ENCODE peak calls at places on chromosomes 1 and 21, in six cellular contexts. E is H9, J is IMR-90, W is mesendoderm, T is H1, K is mesenchymal stem cell. G is an unnamed sample.

GRCh38 chr1:2859219-2859880 is 57.9 kb upstream of the TTC34 start:
- DNase-seq in E (no peak), J (no peak), W (no peak), T (no peak), K (no peak), G (no peak)

GRCh38 chr1:12636098-12636950 is 7.6 kb upstream of the AADACL4 start:
- DNase-seq in E (peak), J (peak), W (peak), T (no peak), K (peak), G (no peak)

GRCh38 chr1:8870605-8871538 is 7.6 kb downstream of the ENO1 start:
- DNase-seq in E (no peak), J (no peak), W (no peak), T (no peak), K (no peak), G (no peak)

GRCh38 chr21:38777521-38777920 is 28.2 kb upstream of the ETS2 start:
- DNase-seq in E (no peak), J (no peak), W (no peak), T (no peak), K (no peak), G (no peak)

GRCh38 chr1:199218065-199218464 is 579.2 kb downstream of the PTPRC start:
- DNase-seq in E (peak), J (no peak), W (peak), T (no peak), K (no peak), G (no peak)

GRCh38 chr1:162070825-162071224 is 1.3 kb downstream of the NOS1AP start:
- DNase-seq in E (peak), J (no peak), W (peak), T (no peak), K (no peak), G (no peak)

GRCh38 chr1:58816072-58816746 is 32.4 kb upstream of the JUN start:
- DNase-seq in E (peak), J (peak), W (peak), T (no peak), K (peak), G (peak)

GRCh38 chr1:90012305-90012704 is 17.4 kb downstream of the ZNF326 start:
- DNase-seq in E (no peak), J (no peak), W (no peak), T (no peak), K (no peak), G (no peak)

GRCh38 chr1:2535981-2536380 is 5.9 kb upstream of the HES5 start:
- DNase-seq in E (no peak), J (no peak), W (no peak), T (no peak), K (no peak), G (no peak)

GRCh38 chr1:91173379-91173890 is 151.6 kb upstream of the ZNF644 start:
- DNase-seq in E (no peak), J (no peak), W (no peak), T (no peak), K (no peak), G (no peak)

GRCh38 chr1:61851849-61852692 is 109.8 kb downstream of the PATJ start:
- DNase-seq in E (no peak), J (peak), W (peak), T (no peak), K (peak), G (peak)

GRCh38 chr1:33624991-33625870 is 152.8 kb downstream of the ZSCAN20 start:
- DNase-seq in E (peak), J (no peak), W (peak), T (no peak), K (no peak), G (no peak)

GRCh38 chr1:193614817-193615216 is 428.4 kb upstream of the B3GALT2 start:
- DNase-seq in E (no peak), J (peak), W (peak), T (no peak), K (peak), G (no peak)

GRCh38 chr1:19154876-19155275 is 55.2 kb downstream of the UBR4 start:
- DNase-seq in E (no peak), J (no peak), W (no peak), T (no peak), K (no peak), G (no peak)

GRCh38 chr1:200258447-200259375 is 151.1 kb downstream of the ZNF281 start:
- DNase-seq in E (no peak), J (peak), W (peak), T (no peak), K (peak), G (no peak)

GRCh38 chr1:234368320-234369032 is 4.8 kb upstream of the COA6 start:
- DNase-seq in E (no peak), J (no peak), W (no peak), T (no peak), K (no peak), G (no peak)

GRCh38 chr1:65691152-65691900 is 101.4 kb upstream of the PDE4B start:
- DNase-seq in E (no peak), J (no peak), W (no peak), T (no peak), K (no peak), G (no peak)

GRCh38 chr21:26365849-26366248 is 195.3 kb upstream of the APP start:
- DNase-seq in E (no peak), J (no peak), W (peak), T (no peak), K (no peak), G (no peak)

GRCh38 chr1:214174508-214175199 is 106.3 kb upstream of the SMYD2 start:
- DNase-seq in E (no peak), J (no peak), W (no peak), T (no peak), K (no peak), G (no peak)

GRCh38 chr1:32247983-32248889 is 1.2 kb downstream of the FAM167B start:
- DNase-seq in E (peak), J (peak), W (peak), T (peak), K (peak), G (peak)

GRCh38 chr1:30923597-30923996 is 15.0 kb upstream of the SDC3 start:
- DNase-seq in E (no peak), J (no peak), W (no peak), T (no peak), K (no peak), G (no peak)

GRCh38 chr1:6554031-6554906 is at the start of gene NOL9:
- DNase-seq in E (peak), J (peak), W (peak), T (peak), K (peak), G (peak)

GRCh38 chr1:245988393-245989078 is 518.5 kb downstream of the SMYD3 start:
- DNase-seq in E (no peak), J (no peak), W (no peak), T (no peak), K (no peak), G (no peak)

GRCh38 chr1:167033646-167034045 is 44.6 kb downstream of the MAEL start:
- DNase-seq in E (no peak), J (no peak), W (no peak), T (no peak), K (no peak), G (no peak)

GRCh38 chr1:45863117-45863670 is 59.8 kb downstream of the MAST2 start:
- DNase-seq in E (no peak), J (no peak), W (no peak), T (no peak), K (peak), G (no peak)

GRCh38 chr1:156471496-156472490 is 28.8 kb downstream of the MEF2D start:
- DNase-seq in E (no peak), J (no peak), W (no peak), T (no peak), K (no peak), G (no peak)

GRCh38 chr1:101394041-101394440 is 157.2 kb downstream of the S1PR1 start:
- DNase-seq in E (no peak), J (peak), W (no peak), T (no peak), K (no peak), G (no peak)

GRCh38 chr1:30705673-30706072 is 17.7 kb downstream of the MATN1 start:
- DNase-seq in E (no peak), J (no peak), W (no peak), T (no peak), K (no peak), G (no peak)

GRCh38 chr1:185159966-185160365 is 3.0 kb downstream of the SWT1 start:
- DNase-seq in E (no peak), J (peak), W (no peak), T (no peak), K (no peak), G (no peak)

GRCh38 chr1:183394435-183394834 is 23.7 kb downstream of the NMNAT2 start:
- DNase-seq in E (no peak), J (no peak), W (no peak), T (no peak), K (no peak), G (no peak)

GRCh38 chr1:116879478-116880133 is 30.1 kb upstream of the PTGFRN start:
- DNase-seq in E (no peak), J (no peak), W (no peak), T (no peak), K (no peak), G (no peak)

GRCh38 chr21:45630876-45631275 is 12.6 kb upstream of the PCBP3 start:
- DNase-seq in E (no peak), J (no peak), W (no peak), T (no peak), K (no peak), G (no peak)

GRCh38 chr1:74699331-74699730 is 25.7 kb upstream of the ERICH3 start:
- DNase-seq in E (no peak), J (no peak), W (no peak), T (no peak), K (no peak), G (no peak)

GRCh38 chr1:160400284-160400645 is at the start of gene VANGL2:
- DNase-seq in E (peak), J (peak), W (peak), T (no peak), K (peak), G (peak)

GRCh38 chr1:29517251-29518080 is 281.1 kb downstream of the PTPRU start:
- DNase-seq in E (peak), J (no peak), W (no peak), T (no peak), K (no peak), G (no peak)

GRCh38 chr1:26279598-26280332 is at the start of gene SH3BGRL3:
- DNase-seq in E (peak), J (peak), W (peak), T (no peak), K (peak), G (peak)

GRCh38 chr1:216457356-216457755 is 34.1 kb upstream of the USH2A start:
- DNase-seq in E (no peak), J (peak), W (peak), T (no peak), K (no peak), G (no peak)

GRCh38 chr1:155105604-155106011 is 22.1 kb upstream of the EFNA1 start:
- DNase-seq in E (no peak), J (no peak), W (no peak), T (no peak), K (no peak), G (no peak)

GRCh38 chr1:186306533-186306932 is 68.5 kb downstream of the TPR start:
- DNase-seq in E (no peak), J (no peak), W (no peak), T (no peak), K (no peak), G (no peak)

GRCh38 chr1:171251042-171251740 is 2.9 kb downstream of the FMO1 start:
- DNase-seq in E (peak), J (peak), W (peak), T (no peak), K (peak), G (peak)
- H4K8ac ChIP-seq in E (no peak), J (no peak), W (no peak), T (no peak), K (no peak), G (no peak)

DNA sequence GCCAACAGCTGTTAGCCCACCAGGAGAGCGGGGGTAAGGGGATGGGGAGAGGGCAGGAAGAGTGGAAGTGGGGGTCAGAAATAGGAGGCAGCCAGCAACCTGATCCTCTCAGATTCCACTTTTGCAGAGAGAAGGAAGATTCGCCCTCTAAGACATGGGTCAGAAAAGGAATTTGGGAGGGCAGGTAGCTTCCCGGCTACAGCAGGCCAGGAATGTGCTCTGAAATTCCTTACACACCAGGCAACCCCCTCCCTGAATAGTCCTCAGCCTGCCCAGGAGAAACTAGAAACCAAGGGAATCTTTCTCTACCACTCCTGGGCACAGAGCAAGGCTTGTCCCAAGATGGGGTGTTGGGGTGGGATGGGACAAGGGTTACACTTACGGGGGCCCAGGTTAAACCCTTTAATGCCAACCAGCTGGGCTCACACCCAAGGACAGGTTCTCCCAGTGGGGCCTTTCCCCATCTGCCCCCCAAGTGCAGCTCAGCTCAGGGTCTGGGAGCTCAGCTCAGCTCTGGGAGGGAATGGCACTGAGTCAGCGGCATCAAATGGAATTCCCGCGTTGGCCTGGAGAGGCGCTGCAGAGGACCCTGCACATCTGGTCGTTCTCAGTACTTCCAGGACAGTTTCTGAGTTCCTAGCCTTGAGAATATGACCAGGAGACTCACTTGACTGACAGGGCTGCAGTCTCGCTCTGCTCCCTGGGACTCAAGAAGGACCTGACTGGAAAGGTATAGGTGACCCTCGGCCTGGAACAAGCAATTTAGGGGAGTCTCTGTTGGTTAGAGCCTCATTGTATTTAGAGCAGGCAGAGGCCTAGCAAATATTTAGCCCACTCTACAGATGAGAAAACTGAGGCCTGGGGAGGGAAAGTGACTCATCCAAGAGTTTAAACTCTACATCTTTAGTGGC is 761 bp downstream of the TNNT2 start:
- DNase-seq in E (peak), J (peak), W (peak), T (peak), K (peak), G (peak)
- H4K8ac ChIP-seq in E (no peak), J (no peak), W (no peak), T (peak), K (no peak), G (no peak)

GRCh38 chr1:64508521-64509096 is 38.7 kb downstream of the CACHD1 start:
- DNase-seq in E (no peak), J (no peak), W (no peak), T (no peak), K (no peak), G (no peak)

GRCh38 chr1:64505232-64505943 is 35.5 kb downstream of the CACHD1 start:
- DNase-seq in E (peak), J (no peak), W (peak), T (no peak), K (no peak), G (peak)

GRCh38 chr1:64507897-64508296 is 38.0 kb downstream of the CACHD1 start:
- DNase-seq in E (no peak), J (no peak), W (no peak), T (no peak), K (no peak), G (no peak)

GRCh38 chr1:64502924-64503323 is 33.0 kb downstream of the CACHD1 start:
- DNase-seq in E (no peak), J (no peak), W (no peak), T (no peak), K (no peak), G (no peak)

DNA sequence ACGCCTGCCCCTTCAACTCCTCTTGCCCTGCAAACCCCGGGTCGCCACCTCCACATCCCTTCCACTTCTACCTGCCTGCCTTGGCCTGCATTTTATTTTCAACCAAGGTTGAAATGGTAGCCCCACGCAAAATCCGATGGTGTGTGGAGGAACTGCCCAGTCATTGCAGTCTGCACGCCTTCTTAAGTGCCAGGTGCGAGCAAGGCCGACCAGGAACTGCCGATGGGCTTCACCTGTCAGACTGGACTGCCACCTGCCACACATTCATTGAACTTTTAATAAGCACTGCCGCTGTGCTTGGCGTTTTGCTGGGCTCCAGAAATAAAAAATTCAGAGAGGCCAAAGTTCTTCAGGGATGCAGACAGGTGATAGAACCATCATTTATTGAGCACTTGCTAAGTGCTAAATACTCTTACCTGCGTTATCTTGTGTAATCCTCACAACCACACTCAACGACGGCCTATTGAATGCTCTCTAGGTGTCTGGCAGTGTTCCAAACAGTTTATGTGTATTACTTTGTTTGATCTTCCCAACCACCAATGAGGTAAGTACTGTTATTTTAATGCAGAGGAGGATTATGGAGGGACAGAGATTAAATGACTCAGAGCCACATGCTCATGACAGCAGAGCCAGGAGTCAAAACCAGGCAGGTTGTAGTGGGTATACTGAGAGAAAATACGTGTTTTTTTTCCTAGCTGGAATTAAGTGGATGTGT is 36.2 kb downstream of the CACHD1 start:
- DNase-seq in E (no peak), J (no peak), W (peak), T (no peak), K (no peak), G (no peak)
- H4K8ac ChIP-seq in E (no peak), J (no peak), W (no peak), T (peak), K (peak), G (no peak)

GRCh38 chr1:115771094-115771846 is 2.8 kb upstream of the CASQ2 start:
- DNase-seq in E (peak), J (no peak), W (peak), T (peak), K (no peak), G (no peak)
- H4K8ac ChIP-seq in E (no peak), J (no peak), W (no peak), T (no peak), K (peak), G (no peak)

DNA sequence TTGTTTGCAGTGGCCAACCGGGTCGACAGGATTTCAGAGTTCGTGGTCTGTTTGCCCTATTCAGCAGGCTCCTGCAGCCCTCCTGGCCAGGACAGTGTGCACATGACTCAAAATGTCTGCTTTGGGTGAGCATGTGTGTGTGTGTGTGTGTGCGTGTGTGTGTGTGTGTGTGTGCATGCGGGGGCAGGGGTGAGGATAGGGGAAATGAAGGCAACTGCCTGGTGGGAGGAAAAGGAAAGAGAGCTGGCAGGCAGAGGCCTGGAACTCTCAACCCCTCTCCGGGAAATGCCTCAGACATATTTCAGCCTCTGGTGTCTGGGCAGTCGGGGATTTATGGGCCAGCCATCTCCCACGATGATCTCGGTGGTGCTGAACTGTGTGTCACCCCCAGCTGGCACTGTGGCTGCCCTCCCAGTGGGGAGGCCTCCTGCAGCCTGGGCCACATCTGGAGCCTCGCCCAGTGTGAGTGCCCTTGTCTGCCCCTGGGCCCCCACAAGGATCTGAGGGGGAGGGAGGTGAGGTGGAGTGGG is 15.2 kb downstream of the CDCP2 start:
- DNase-seq in E (no peak), J (peak), W (peak), T (no peak), K (peak), G (no peak)
- H4K8ac ChIP-seq in E (no peak), J (no peak), W (no peak), T (no peak), K (peak), G (no peak)

DNA sequence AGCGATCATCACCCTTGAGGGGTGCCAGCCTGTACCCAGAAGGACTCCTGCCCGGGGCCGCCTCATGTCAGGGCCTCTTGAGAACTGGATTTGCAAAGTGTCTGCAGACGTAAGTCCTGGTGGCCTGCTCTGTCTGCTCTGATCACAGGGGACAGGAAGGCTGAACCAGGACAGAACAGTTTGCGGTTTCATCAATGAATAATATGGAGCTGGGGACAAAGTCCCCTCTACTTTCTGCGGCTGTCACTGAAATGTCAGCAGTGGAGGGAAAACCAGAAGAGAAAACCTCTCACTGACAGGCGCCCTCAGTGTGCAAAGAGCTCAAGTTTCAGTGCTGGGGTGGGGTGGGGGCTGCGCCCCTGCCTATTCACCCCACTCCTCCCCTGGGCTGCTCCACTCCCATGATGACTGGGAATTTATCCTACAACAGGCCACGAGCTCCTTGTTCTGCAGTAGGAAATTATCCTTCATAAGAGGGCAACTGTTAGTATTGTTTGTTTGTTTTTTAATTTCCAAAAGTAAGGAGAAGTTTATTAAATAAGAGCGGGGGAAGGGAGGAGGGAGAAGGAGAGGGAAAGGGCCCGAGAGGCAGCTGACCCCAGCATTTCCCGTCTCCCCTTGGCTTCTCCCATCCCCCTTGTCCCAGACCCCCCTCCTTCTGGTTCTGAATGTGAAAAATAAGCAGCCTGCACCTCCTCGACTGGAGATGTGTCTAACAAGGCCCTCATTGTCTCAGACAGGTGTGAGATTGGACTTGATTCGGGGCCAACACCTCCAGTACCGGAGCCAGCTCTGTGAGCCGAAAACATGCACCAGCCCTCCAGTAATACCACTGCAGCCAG is 149.2 kb downstream of the CLIC6 start:
- DNase-seq in E (no peak), J (no peak), W (no peak), T (no peak), K (no peak), G (no peak)
- H4K8ac ChIP-seq in E (no peak), J (no peak), W (no peak), T (no peak), K (no peak), G (no peak)

G was measured in neuronal stem cell.